ENCODE peak calls at places on chromosome 16, in four cellular contexts. R is H1, A is K562, E is HepG2. M is an unnamed sample.

GRCh38 chr16:84406006-84406963 is 37.9 kb downstream of the ATP2C2 start:
- DNase-seq in A (peak; percentile 56), E (no peak), R (no peak), M (no peak)

GRCh38 chr16:75043175-75043937 is 44.5 kb downstream of the ZNRF1 start:
- DNase-seq in E (no peak), A (peak; percentile 83), R (no peak), M (no peak)

GRCh38 chr16:52265446-52265861 is 281.5 kb downstream of the TOX3 start:
- DNase-seq in R (no peak), E (no peak), A (no peak), M (no peak)

GRCh38 chr16:69709456-69710084 is 16.8 kb downstream of the NQO1 start:
- DNase-seq in A (peak; percentile 60), E (peak; percentile 81), R (peak; percentile 38), M (peak; percentile 52)

GRCh38 chr16:82655315-82655714 is 28.5 kb downstream of the CDH13 start:
- DNase-seq in E (no peak), A (no peak), R (no peak), M (no peak)

GRCh38 chr16:48115299-48115698 is 40.5 kb downstream of the ABCC12 start:
- DNase-seq in E (no peak), R (no peak), A (no peak), M (no peak)

GRCh38 chr16:50506543-50506937 is 41.7 kb upstream of the NKD1 start:
- DNase-seq in E (no peak), R (no peak), A (no peak), M (no peak)

GRCh38 chr16:89395150-89396142 is 94.9 kb downstream of the ANKRD11 start:
- DNase-seq in E (peak; percentile 97), A (no peak), R (no peak), M (no peak)

GRCh38 chr16:49527621-49528020 is 154.0 kb downstream of the C16orf78 start:
- DNase-seq in A (peak; percentile 22), E (no peak), R (no peak), M (no peak)

GRCh38 chr16:27444015-27444414 is 42.0 kb downstream of the IL21R start:
- DNase-seq in E (no peak), R (no peak), A (no peak), M (no peak)

GRCh38 chr16:14629919-14630619 is at the start of gene PARN:
- DNase-seq in E (peak; percentile 98), A (peak; percentile 98), R (peak; percentile 99), M (peak; percentile 98)

DNA sequence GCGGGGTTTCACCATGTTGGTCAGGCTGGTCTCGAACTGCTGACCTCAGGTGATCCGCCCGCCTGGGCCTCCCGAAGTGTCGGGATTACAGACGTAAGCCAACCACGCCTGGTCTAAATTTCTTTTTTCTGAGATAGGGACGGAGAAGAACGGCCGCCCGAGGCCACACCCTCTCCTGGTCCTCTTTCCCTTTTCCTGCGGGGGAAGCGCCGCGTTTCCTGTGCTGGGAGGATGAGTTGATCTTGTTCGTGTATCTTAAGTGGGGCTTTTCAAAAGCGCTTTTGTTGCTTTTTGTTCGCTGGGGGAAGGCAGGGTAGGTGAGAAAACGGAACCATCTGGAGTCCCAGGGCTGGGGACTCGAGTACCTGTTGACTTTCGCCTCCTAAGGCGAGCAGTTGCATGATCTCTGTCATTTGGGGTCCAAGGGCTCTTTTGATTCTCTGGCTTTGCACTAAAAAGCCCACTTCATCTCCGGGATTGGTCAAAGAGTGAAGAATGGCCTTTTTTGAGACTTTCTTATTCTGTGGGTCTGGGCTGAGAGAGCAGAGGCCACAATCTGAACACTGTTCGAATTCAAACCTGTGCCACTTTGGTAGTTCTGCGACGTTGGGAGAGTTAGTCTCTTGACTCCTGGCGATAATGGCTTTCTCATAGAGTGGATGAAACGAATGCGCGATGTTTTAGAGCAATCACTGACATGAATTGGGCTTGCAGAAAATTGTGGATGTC is 1.3 kb downstream of the FUS start:
- DNase-seq in R (no peak), A (peak; percentile 55), E (no peak), M (no peak)
- TF ChIP-seq FOSL1 in R (no peak), A (no peak), E (no peak), M (no peak)

GRCh38 chr16:24013733-24014645 is 178.2 kb downstream of the PRKCB start:
- DNase-seq in E (no peak), A (no peak), R (no peak), M (no peak)
- TF ChIP-seq FOSL1 in E (no peak), A (no peak), R (no peak), M (no peak)

GRCh38 chr16:78183886-78184553 is 84.6 kb downstream of the WWOX start:
- DNase-seq in R (no peak), A (no peak), E (no peak), M (no peak)
- TF ChIP-seq FOSL1 in R (no peak), A (no peak), E (no peak), M (no peak)

GRCh38 chr16:1053700-1054368 is 18.7 kb upstream of the SSTR5 start:
- DNase-seq in E (no peak), R (no peak), A (no peak), M (no peak)

GRCh38 chr16:1055557-1055924 is 17.0 kb upstream of the SSTR5 start:
- DNase-seq in A (no peak), E (no peak), R (no peak), M (no peak)

GRCh38 chr16:1056196-1056595 is 16.4 kb upstream of the SSTR5 start:
- DNase-seq in R (no peak), E (no peak), A (no peak), M (no peak)

GRCh38 chr16:1052791-1053521 is 19.6 kb upstream of the SSTR5 start:
- DNase-seq in R (no peak), E (no peak), A (no peak), M (no peak)

GRCh38 chr16:1054660-1055556 is 17.6 kb upstream of the SSTR5 start:
- DNase-seq in R (peak; percentile 92), A (peak; percentile 75), E (peak; percentile 26), M (peak; percentile 37)
- TF ChIP-seq FOSL1 in R (no peak), A (no peak), E (no peak), M (no peak)

GRCh38 chr16:19396555-19397011 is 21.1 kb upstream of the TMC5 start:
- DNase-seq in A (no peak), E (no peak), R (no peak), M (no peak)

DNA sequence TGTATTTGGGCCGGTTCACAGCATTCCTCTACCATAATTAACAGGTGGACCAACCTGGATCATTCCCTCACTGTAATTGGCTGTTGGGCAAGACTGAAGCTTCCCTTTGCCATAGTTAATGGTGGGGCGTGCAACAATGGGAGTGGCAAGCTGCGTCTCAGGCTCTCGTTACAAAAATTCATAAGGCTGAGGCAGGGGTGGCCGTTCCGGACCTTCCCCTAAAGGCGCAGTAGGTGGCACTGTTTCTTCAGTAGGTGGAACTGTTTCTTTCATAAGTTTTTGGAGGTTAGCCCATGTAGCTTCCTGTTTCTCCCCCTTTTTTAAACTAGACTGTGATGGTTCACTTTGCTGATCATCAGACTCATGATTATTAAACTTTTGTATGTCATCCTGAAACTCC is 17.0 kb upstream of the TMC5 start:
- DNase-seq in A (no peak), R (peak; percentile 55), E (no peak), M (no peak)
- TF ChIP-seq FOSL1 in A (no peak), R (no peak), E (no peak), M (no peak)

GRCh38 chr16:67169642-67170167 is 633 bp upstream of the NOL3 start:
- DNase-seq in A (peak; percentile 60), R (peak; percentile 95), E (peak; percentile 54), M (no peak)
- TF ChIP-seq FOSL1 in A (no peak), R (no peak), E (no peak), M (no peak)

DNA sequence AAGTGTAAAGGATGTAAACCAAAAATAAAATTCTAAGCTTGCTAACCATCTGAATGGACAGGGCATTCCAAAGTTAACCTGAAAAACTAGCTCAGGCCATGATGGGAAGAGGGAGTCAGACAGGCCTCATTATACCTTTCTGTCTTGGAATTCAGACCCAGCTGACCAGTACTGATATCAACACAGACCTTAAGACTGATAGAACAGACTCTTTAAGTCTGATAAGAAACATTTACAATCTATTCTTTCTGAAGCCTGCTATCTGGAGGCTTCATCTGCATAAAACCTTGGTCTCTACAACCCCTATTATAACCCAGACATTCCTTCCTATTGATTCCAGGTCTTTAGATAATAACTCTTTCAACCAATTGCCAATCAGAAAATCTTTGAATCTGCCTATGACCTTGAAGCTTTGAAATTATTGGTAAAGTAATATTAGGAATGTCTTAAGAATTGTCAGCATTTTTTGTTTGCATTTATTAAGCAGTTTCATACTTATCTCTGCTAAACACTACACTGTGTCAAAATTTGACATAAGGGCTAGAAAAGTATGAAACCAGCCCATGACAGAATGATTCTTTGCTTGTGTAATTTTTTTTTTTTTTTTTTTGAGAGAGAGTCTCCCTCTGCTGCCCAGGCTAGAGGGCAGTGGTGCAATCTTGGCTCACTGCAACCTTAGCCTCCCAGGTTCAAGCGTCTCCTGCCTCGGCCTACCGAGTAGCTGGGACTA is 12.9 kb upstream of the PRSS54 start:
- DNase-seq in A (no peak), E (no peak), R (no peak), M (no peak)
- TF ChIP-seq FOSL1 in A (no peak), E (no peak), R (no peak), M (no peak)